ENCODE peak calls at places on chromosomes 11 and 22, in eight cellular contexts. F, S, Q, M, R, T, O and I are unnamed samples.

GRCh38 chr11:2423157-2424025 is 20.9 kb downstream of the TRPM5 start:
- ATAC-seq in F (no peak), S (no peak), Q (no peak), M (no peak), R (no peak), T (no peak), O (no peak), I (no peak)

GRCh38 chr11:107929611-107930200 is 1.5 kb downstream of the RAB39A start:
- ATAC-seq in F (no peak), S (no peak), Q (no peak), M (no peak), R (no peak), T (no peak), O (no peak), I (no peak)

GRCh38 chr22:17980638-17981051 is 43.7 kb downstream of the MICAL3 start:
- ATAC-seq in F (peak), S (peak), Q (peak), M (peak), R (peak), T (peak), O (peak), I (peak)

GRCh38 chr11:73693877-73694525 is 47.6 kb downstream of the PLEKHB1 start:
- ATAC-seq in F (no peak), S (no peak), Q (no peak), M (no peak), R (no peak), T (peak), O (no peak), I (no peak)

GRCh38 chr22:46417268-46417580 is 81.7 kb downstream of the TRMU start:
- ATAC-seq in F (no peak), S (no peak), Q (no peak), M (no peak), R (no peak), T (no peak), O (no peak), I (no peak)

GRCh38 chr11:2109541-2110019 is 29.6 kb downstream of the IGF2 start:
- ATAC-seq in F (no peak), S (no peak), Q (peak), M (no peak), R (no peak), T (no peak), O (no peak), I (no peak)

GRCh38 chr11:110026823-110027626 is 66.2 kb upstream of the ZC3H12C start:
- ATAC-seq in F (peak), S (peak), Q (no peak), M (peak), R (no peak), T (peak), O (no peak), I (no peak)

GRCh38 chr11:73752903-73753302 is 8.0 kb downstream of the RAB6A start:
- ATAC-seq in F (no peak), S (no peak), Q (peak), M (peak), R (no peak), T (peak), O (no peak), I (no peak)